ENCODE peak calls at places on chromosomes 3 and 15, in ten cellular contexts. U is HFF-Myc, N is ovary, S is bronchial epithelial cell, T is AG10803, C is esophagus squamous epithelium, H is body of pancreas, E is dorsolateral prefrontal cortex, F is neural progenitor cell, G is hepatocyte. M is an unnamed sample.

GRCh38 chr15:98779463-98780071 is 131.2 kb downstream of the IGF1R start:
- DNase-seq in U (peak; percentile 42), N (peak; percentile 82), S (peak; percentile 69), T (peak; percentile 62), C (no peak), H (peak; percentile 81), E (peak; percentile 60), F (peak; percentile 88), G (peak; percentile 87), M (peak; percentile 78)

GRCh38 chr15:66738595-66738994 is 36.6 kb downstream of the SMAD6 start:
- DNase-seq in U (no peak), N (peak; percentile 13), S (no peak), T (no peak), C (no peak), H (no peak), E (no peak), F (no peak), G (no peak), M (no peak)

GRCh38 chr15:68055224-68055705 is 1.1 kb downstream of the PIAS1 start:
- DNase-seq in U (no peak), N (no peak), S (peak; percentile 62), T (peak; percentile 43), C (no peak), H (peak; percentile 45), E (no peak), F (peak; percentile 56), G (peak; percentile 62), M (peak; percentile 51)

GRCh38 chr15:83287541-83288027 is 3.1 kb upstream of the BNC1 start:
- DNase-seq in U (peak; percentile 80), N (no peak), S (peak; percentile 88), T (peak; percentile 99), C (no peak), H (no peak), E (no peak), F (no peak), G (no peak), M (peak; percentile 95)

GRCh38 chr3:122977645-122978466 is 49.7 kb downstream of the SEMA5B start:
- DNase-seq in U (no peak), N (peak; percentile 50), S (peak; percentile 59), T (peak; percentile 46), C (no peak), H (no peak), E (no peak), F (peak; percentile 85), G (peak; percentile 80), M (peak; percentile 64)

GRCh38 chr15:82963356-82964341 is 11.1 kb upstream of the HOMER2 start:
- DNase-seq in U (no peak), N (no peak), S (peak; percentile 64), T (peak; percentile 75), C (no peak), H (no peak), E (no peak), F (no peak), G (no peak), M (no peak)

GRCh38 chr3:30673425-30674341 is 67.3 kb downstream of the TGFBR2 start:
- DNase-seq in U (no peak), N (no peak), S (no peak), T (no peak), C (no peak), H (no peak), E (no peak), F (no peak), G (no peak), M (no peak)

GRCh38 chr15:85430406-85431204 is 50.2 kb downstream of the AKAP13 start:
- DNase-seq in U (no peak), N (no peak), S (no peak), T (no peak), C (no peak), H (no peak), E (no peak), F (peak; percentile 34), G (no peak), M (no peak)

GRCh38 chr15:68818671-68819450 is 1.8 kb downstream of the ANP32A start:
- DNase-seq in U (no peak), N (peak; percentile 59), S (no peak), T (peak; percentile 46), C (no peak), H (peak; percentile 63), E (no peak), F (peak; percentile 78), G (peak; percentile 69), M (peak; percentile 45)

GRCh38 chr3:66723231-66723630 is 222.4 kb upstream of the LRIG1 start:
- DNase-seq in U (no peak), N (no peak), S (no peak), T (no peak), C (no peak), H (no peak), E (no peak), F (no peak), G (no peak), M (peak; percentile 3)

GRCh38 chr15:23647001-23647295 is 719 bp downstream of the MAGEL2 start:
- DNase-seq in U (no peak), N (no peak), S (no peak), T (no peak), C (no peak), H (no peak), E (no peak), F (no peak), G (no peak), M (no peak)

GRCh38 chr15:23644829-23645228 is 2.8 kb downstream of the MAGEL2 start:
- DNase-seq in U (no peak), N (no peak), S (no peak), T (no peak), C (no peak), H (no peak), E (no peak), F (no peak), G (no peak), M (no peak)

GRCh38 chr15:23646165-23647000 is 1.3 kb downstream of the MAGEL2 start:
- DNase-seq in U (no peak), N (no peak), S (no peak), T (no peak), C (no peak), H (no peak), E (no peak), F (no peak), G (peak; percentile 27), M (no peak)

GRCh38 chr15:23645379-23646164 is 2.1 kb downstream of the MAGEL2 start:
- DNase-seq in U (no peak), N (no peak), S (no peak), T (no peak), C (no peak), H (peak; percentile 16), E (no peak), F (peak; percentile 64), G (peak; percentile 47), M (no peak)

DNA sequence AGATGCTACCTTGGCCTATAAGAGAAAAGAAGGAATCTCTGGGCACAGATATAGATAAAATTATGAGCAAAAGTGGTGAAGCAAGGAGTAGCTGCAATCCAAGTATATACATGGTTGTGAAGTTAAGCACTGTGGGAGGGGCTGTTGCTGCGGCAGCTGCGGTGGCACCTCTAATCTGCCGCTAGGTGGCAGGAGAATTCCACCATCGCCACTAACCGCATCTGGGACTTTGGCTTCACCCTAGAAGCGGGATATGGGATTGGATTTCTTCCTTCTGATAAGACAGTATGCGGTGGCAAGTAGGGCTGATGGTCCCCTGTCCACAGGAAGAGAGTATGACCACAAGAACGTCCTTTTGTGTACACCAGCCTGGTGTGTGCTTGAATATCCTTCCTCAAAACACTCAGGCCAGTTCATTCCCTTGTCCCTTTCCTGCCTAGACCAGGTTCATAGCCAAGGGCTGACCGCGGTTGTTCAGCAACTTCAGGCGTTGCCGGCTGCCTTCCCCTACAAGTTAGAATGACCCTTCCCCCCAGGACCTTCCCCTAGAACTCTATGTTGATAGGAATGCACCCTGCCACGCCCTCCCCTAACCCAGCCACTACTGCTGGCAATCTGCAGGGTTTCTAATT is 5.1 kb downstream of the MAGEL2 start:
- DNase-seq in U (peak; percentile 12), N (peak; percentile 61), S (peak; percentile 27), T (peak; percentile 51), C (no peak), H (peak; percentile 56), E (peak; percentile 59), F (peak; percentile 73), G (peak; percentile 80), M (peak; percentile 65)
- TF ChIP-seq CTCF in U (peak; percentile 78), N (peak; percentile 62), S (peak; percentile 64), T (peak; percentile 77), C (peak; percentile 72), H (peak; percentile 83), E (peak; percentile 90), F (peak; percentile 83), G (peak; percentile 73), M (peak; percentile 69)

DNA sequence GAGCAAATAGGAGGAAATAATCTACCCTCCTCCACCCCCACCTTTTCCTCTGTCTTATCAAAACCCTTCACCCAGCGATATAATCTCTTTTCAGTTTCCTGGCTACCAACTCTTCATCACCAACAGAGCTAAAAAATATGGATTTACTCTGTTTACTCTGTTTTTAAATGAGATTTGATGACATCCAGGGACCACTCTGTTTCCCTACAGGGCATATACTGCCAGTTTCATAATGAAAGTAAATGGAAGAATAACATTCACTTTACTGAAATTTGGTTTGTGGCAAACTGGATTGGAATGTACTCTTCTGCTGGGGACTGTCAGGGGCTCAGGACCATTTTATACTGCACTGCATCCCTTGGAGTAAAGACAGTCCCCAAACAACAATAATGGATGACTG is 80.1 kb upstream of the PTX3 start:
- DNase-seq in U (no peak), N (no peak), S (no peak), T (no peak), C (no peak), H (no peak), E (no peak), F (no peak), G (no peak), M (no peak)
- H3K4me3 ChIP-seq in U (no peak overlapping the region), N (no peak overlapping the region), S (no peak overlapping the region), T (no peak overlapping the region), C (no peak overlapping the region), H (no peak overlapping the region), E (no peak overlapping the region), F (no peak overlapping the region), G (no peak overlapping the region), M (no peak overlapping the region)

DNA sequence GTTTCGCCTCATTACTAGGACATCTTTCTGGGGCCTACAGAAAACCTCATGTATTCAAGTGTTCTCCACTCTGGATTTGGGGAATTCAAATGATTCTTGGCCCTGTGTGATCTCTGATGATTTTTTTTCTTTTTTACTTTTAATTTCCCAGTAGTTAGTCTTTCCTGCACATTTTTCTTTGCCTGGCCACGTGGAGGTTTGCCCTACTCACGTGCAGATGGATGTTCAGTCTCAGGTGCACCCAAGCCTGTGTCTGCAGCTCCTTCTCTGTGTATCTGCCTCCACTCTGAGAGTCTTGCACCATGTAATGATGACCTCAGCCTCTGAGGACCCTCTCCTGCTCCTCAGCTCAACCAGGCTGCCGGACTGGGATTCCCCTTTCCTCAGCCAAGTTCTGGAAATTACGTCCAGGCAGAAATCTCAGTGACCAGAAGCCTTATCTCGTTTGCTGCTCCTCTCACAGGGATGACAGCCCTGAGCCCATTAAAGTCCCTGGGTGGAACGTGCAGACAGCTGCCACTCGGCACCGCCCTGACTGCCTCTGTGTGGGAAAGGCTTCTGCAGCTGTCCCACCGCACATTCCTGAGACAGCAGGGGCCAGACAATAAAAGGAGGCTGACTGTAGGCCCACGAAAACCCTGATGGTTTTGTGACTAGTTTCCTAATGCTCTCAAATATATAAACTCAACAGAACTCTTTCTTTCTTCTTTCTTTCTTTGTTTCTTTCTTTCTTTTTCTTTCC is 31.4 kb upstream of the GABRB3 start:
- DNase-seq in U (no peak), N (no peak), S (no peak), T (no peak), C (no peak), H (no peak), E (no peak), F (peak; percentile 7), G (no peak), M (no peak)
- TF ChIP-seq CTCF in U (no peak), N (no peak), S (no peak), T (no peak), C (no peak), H (no peak), E (no peak), F (no peak), G (no peak), M (no peak)

GRCh38 chr3:183634707-183635106 is 716 bp upstream of the KLHL24 start:
- DNase-seq in U (no peak), N (peak; percentile 38), S (no peak), T (no peak), C (no peak), H (no peak), E (no peak), F (no peak), G (no peak), M (no peak)
- H3K4me3 ChIP-seq in U (no peak overlapping the region), N (no peak overlapping the region), S (no peak overlapping the region), T (no peak overlapping the region), C (peak overlapping the region; percentile 95), H (peak overlapping the region; percentile 83), E (peak overlapping the region; percentile 81), F (peak overlapping the region; percentile 82), G (no peak overlapping the region), M (no peak overlapping the region)